ENCODE peak calls at places on chromosomes 5 and 9, in four cellular contexts. L is memory B cell, X is AG08396, N is HEK293T. M is an unnamed sample.

GRCh38 chr9:129253820-129254381 is 75.8 kb upstream of the IER5L start:
- DNase-seq in L (no peak), X (peak; percentile 57), N (no peak), M (no peak)

GRCh38 chr9:136089697-136090045 is 5.4 kb downstream of the NACC2 start:
- DNase-seq in L (no peak), X (peak; percentile 81), N (no peak), M (no peak)

GRCh38 chr9:127113540-127113928 is 8.9 kb downstream of the ANGPTL2 start:
- DNase-seq in L (no peak), X (no peak), N (no peak), M (no peak)

GRCh38 chr5:168792678-168793077 is 213.5 kb upstream of the PANK3 start:
- DNase-seq in L (no peak), X (no peak), N (no peak), M (no peak)

GRCh38 chr5:116887104-116887503 is 312.5 kb upstream of the SEMA6A start:
- DNase-seq in L (no peak), X (no peak), N (no peak), M (no peak)

GRCh38 chr5:175642998-175643397 is 14.9 kb upstream of the HRH2 start:
- DNase-seq in L (no peak), X (no peak), N (no peak), M (no peak)

GRCh38 chr9:133125706-133126696 is 5.0 kb upstream of the RALGDS start:
- DNase-seq in L (no peak), X (peak; percentile 68), N (no peak), M (peak; percentile 80)

GRCh38 chr5:73160239-73160671 is 12.7 kb upstream of the TMEM174 start:
- DNase-seq in L (no peak), X (no peak), N (no peak), M (no peak)

GRCh38 chr5:140253985-140254384 is 48.9 kb downstream of the PFDN1 start:
- DNase-seq in L (no peak), X (no peak), N (no peak), M (no peak)

GRCh38 chr9:79053613-79054012 is 518.2 kb upstream of the TLE4 start:
- DNase-seq in L (no peak), X (no peak), N (no peak), M (no peak)

GRCh38 chr5:74542477-74542876 is 98.1 kb downstream of the ENC1 start:
- DNase-seq in L (no peak), X (no peak), N (no peak), M (no peak)

GRCh38 chr9:89179535-89179919 is 909 bp upstream of the SHC3 start:
- DNase-seq in L (no peak), X (peak; percentile 49), N (no peak), M (no peak)

GRCh38 chr9:85401998-85402397 is 339.8 kb downstream of the AGTPBP1 start:
- DNase-seq in L (no peak), X (no peak), N (no peak), M (no peak)

GRCh38 chr9:132901859-132902831 is 23.4 kb downstream of the SPACA9 start:
- DNase-seq in L (peak; percentile 82), X (peak; percentile 86), N (peak; percentile 87), M (peak; percentile 59)

GRCh38 chr5:43396762-43397304 is 15.4 kb downstream of the CCL28 start:
- DNase-seq in L (peak; percentile 58), X (peak; percentile 47), N (no peak), M (peak; percentile 68)

GRCh38 chr9:113650207-113651131 is 186.9 kb downstream of the RGS3 start:
- DNase-seq in L (no peak), X (peak; percentile 39), N (no peak), M (no peak)

GRCh38 chr9:71115448-71115975 is 5.9 kb downstream of the TRPM3 start:
- DNase-seq in L (no peak), X (no peak), N (no peak), M (no peak)

GRCh38 chr5:142784405-142784955 is 14.3 kb downstream of the ARHGAP26 start:
- DNase-seq in L (no peak), X (no peak), N (no peak), M (no peak)

GRCh38 chr5:26339576-26339975 is 698.8 kb downstream of the CDH9 start:
- DNase-seq in L (no peak), X (no peak), N (no peak), M (no peak)

GRCh38 chr5:4700082-4700481 is 440.0 kb upstream of the ADAMTS16 start:
- DNase-seq in L (no peak), X (no peak), N (peak; percentile 17), M (no peak)

GRCh38 chr5:15734058-15734457 is 234.1 kb downstream of the FBXL7 start:
- DNase-seq in L (no peak), X (no peak), N (no peak), M (no peak)